ENCODE peak calls at places on chromosomes 11 and 22, in eight cellular contexts. I is activated T-cell treated with anti-CD3 and anti-CD28 coated beads, Interleukin-2, amount 50 U/mL, for 4 hours; K is NCI-H748 treated with DMSO at 0.1 percent for 48 hours; L is H7; X is osteocyte; P is amygdala; J is renal cortical epithelial cell; A is sciatic nerve. B is an unnamed sample.

GRCh38 chr22:22666307-22667091 is 22.1 kb downstream of the GGTLC2 start:
- DNase-seq in I (no peak), K (no peak), L (peak), X (no peak), P (no peak), J (peak), A (no peak), B (no peak)

GRCh38 chr11:2307733-2308331 is 6.0 kb downstream of the TSPAN32 start:
- DNase-seq in I (no peak), K (no peak), L (no peak), X (no peak), P (no peak), J (no peak), A (peak), B (no peak)

GRCh38 chr22:49790912-49791311 is 36.8 kb downstream of the BRD1 start:
- DNase-seq in I (no peak), K (no peak), L (no peak), X (no peak), P (no peak), J (no peak), A (no peak), B (no peak)

GRCh38 chr22:49929553-49929979 is 11.1 kb downstream of the CRELD2 start:
- DNase-seq in I (peak), K (peak), L (peak), X (no peak), P (no peak), J (no peak), A (no peak), B (no peak)

GRCh38 chr11:67248653-67249052 is 17.6 kb upstream of the GRK2 start:
- DNase-seq in I (no peak), K (no peak), L (no peak), X (no peak), P (no peak), J (peak), A (no peak), B (peak)

GRCh38 chr11:74000307-74000630 is 8.6 kb downstream of the UCP3 start:
- DNase-seq in I (no peak), K (no peak), L (no peak), X (no peak), P (no peak), J (no peak), A (peak), B (no peak)

GRCh38 chr11:84899134-84899533 is 728.0 kb downstream of the DLG2 start:
- DNase-seq in I (no peak), K (no peak), L (no peak), X (no peak), P (no peak), J (peak), A (no peak), B (no peak)

GRCh38 chr11:35751664-35752061 is 89.1 kb downstream of the TRIM44 start:
- DNase-seq in I (no peak), K (peak), L (no peak), X (no peak), P (no peak), J (peak), A (no peak), B (no peak)

GRCh38 chr11:119885861-119886567 is 157.0 kb upstream of the NECTIN1 start:
- DNase-seq in I (no peak), K (no peak), L (no peak), X (no peak), P (no peak), J (no peak), A (no peak), B (no peak)

GRCh38 chr11:73334244-73335203 is 26.4 kb downstream of the ARHGEF17 start:
- DNase-seq in I (no peak), K (no peak), L (no peak), X (no peak), P (no peak), J (peak), A (peak), B (no peak)

GRCh38 chr11:72821221-72821919 is 7.2 kb downstream of the ATG16L2 start:
- DNase-seq in I (no peak), K (peak), L (no peak), X (no peak), P (no peak), J (no peak), A (peak), B (no peak)

GRCh38 chr11:62340269-62340901 is 3.1 kb downstream of the ASRGL1 start:
- DNase-seq in I (peak), K (no peak), L (peak), X (no peak), P (peak), J (peak), A (peak), B (no peak)

GRCh38 chr11:36292311-36292722 is 3.1 kb upstream of the COMMD9 start:
- DNase-seq in I (no peak), K (no peak), L (peak), X (no peak), P (no peak), J (peak), A (no peak), B (no peak)

GRCh38 chr11:73218106-73218829 is at the start of gene P2RY2:
- DNase-seq in I (no peak), K (peak), L (peak), X (no peak), P (no peak), J (no peak), A (peak), B (no peak)

GRCh38 chr11:2196970-2197770 is 25.6 kb upstream of the TH start:
- DNase-seq in I (peak), K (peak), L (peak), X (peak), P (no peak), J (peak), A (peak), B (no peak)

GRCh38 chr11:10899542-10899830 is 41.6 kb upstream of the ZBED5 start:
- DNase-seq in I (no peak), K (no peak), L (no peak), X (peak), P (no peak), J (no peak), A (peak), B (peak)

GRCh38 chr11:70176940-70177689 is 26.0 kb upstream of the FADD start:
- DNase-seq in I (peak), K (no peak), L (peak), X (no peak), P (no peak), J (no peak), A (no peak), B (no peak)

GRCh38 chr11:35276396-35276795 is 137.4 kb downstream of the CD44 start:
- DNase-seq in I (no peak), K (no peak), L (no peak), X (no peak), P (no peak), J (peak), A (no peak), B (no peak)

GRCh38 chr11:36164522-36165250 is 124.5 kb downstream of the COMMD9 start:
- DNase-seq in I (no peak), K (no peak), L (no peak), X (no peak), P (no peak), J (no peak), A (no peak), B (no peak)

GRCh38 chr11:35491231-35491871 is 34.1 kb downstream of the PAMR1 start:
- DNase-seq in I (no peak), K (no peak), L (no peak), X (no peak), P (no peak), J (peak), A (no peak), B (no peak)

GRCh38 chr11:59716051-59716450 is 2.4 kb upstream of the OR10V1 start:
- DNase-seq in I (no peak), K (no peak), L (no peak), X (no peak), P (no peak), J (no peak), A (no peak), B (no peak)

GRCh38 chr11:69962152-69962551 is 116.0 kb upstream of the ANO1 start:
- DNase-seq in I (no peak), K (no peak), L (no peak), X (no peak), P (no peak), J (no peak), A (no peak), B (no peak)

GRCh38 chr22:33658775-33659174 is 261.5 kb downstream of the LARGE1 start:
- DNase-seq in I (no peak), K (no peak), L (no peak), X (no peak), P (no peak), J (no peak), A (peak), B (peak)

GRCh38 chr22:37701121-37701786 is 4.4 kb downstream of the TRIOBP start:
- DNase-seq in I (no peak), K (no peak), L (no peak), X (no peak), P (no peak), J (no peak), A (no peak), B (no peak)

GRCh38 chr11:119196833-119197483 is 9.2 kb upstream of the CBL start:
- DNase-seq in I (peak), K (peak), L (peak), X (no peak), P (no peak), J (peak), A (no peak), B (no peak)